ENCODE peak calls at places on chromosomes 11 and 22, in five cellular contexts. Y, S, W, F and O are unnamed samples.
A peak's percentile ranks its signal among the peaks of the same experiment; 100 is the strongest.

GRCh38 chr11:118002541-118003019 is 16.4 kb downstream of the IL10RA start:
- DNase-seq in Y (no peak), S (no peak), W (no peak), F (no peak), O (no peak)

GRCh38 chr11:36156486-36157150 is 132.6 kb downstream of the COMMD9 start:
- DNase-seq in Y (no peak), S (no peak), W (no peak), F (no peak), O (no peak)

GRCh38 chr11:77411238-77411637 is 62.7 kb downstream of the PAK1 start:
- DNase-seq in Y (peak; percentile 20), S (no peak), W (no peak), F (no peak), O (peak; percentile 26)

GRCh38 chr11:108873305-108873704 is 208.4 kb downstream of the DDX10 start:
- DNase-seq in Y (no peak), S (no peak), W (no peak), F (no peak), O (no peak)

GRCh38 chr11:99449345-99449744 is 428.6 kb downstream of the CNTN5 start:
- DNase-seq in Y (no peak), S (no peak), W (no peak), F (no peak), O (no peak)

GRCh38 chr11:75432911-75433321 is at the start of gene KLHL35:
- DNase-seq in Y (no peak), S (no peak), W (no peak), F (no peak), O (no peak)

GRCh38 chr11:7967097-7967496 is 1.9 kb upstream of the NLRP10 start:
- DNase-seq in Y (no peak), S (no peak), W (no peak), F (no peak), O (no peak)

GRCh38 chr11:94521684-94522083 is 9.4 kb downstream of the C11orf97 start:
- DNase-seq in Y (no peak), S (no peak), W (no peak), F (no peak), O (no peak)

GRCh38 chr11:87368876-87369480 is 331.2 kb downstream of the TMEM135 start:
- DNase-seq in Y (no peak), S (no peak), W (no peak), F (no peak), O (no peak)

GRCh38 chr11:128553662-128554392 is 33.5 kb downstream of the ETS1 start:
- DNase-seq in Y (no peak), S (no peak), W (no peak), F (no peak), O (no peak)

GRCh38 chr11:92854952-92855351 is 114.5 kb upstream of the MTNR1B start:
- DNase-seq in Y (no peak), S (no peak), W (no peak), F (no peak), O (no peak)

GRCh38 chr11:103988595-103988969 is 47.9 kb upstream of the DDI1 start:
- DNase-seq in Y (no peak), S (no peak), W (no peak), F (no peak), O (no peak)

GRCh38 chr11:10522921-10523320 is 18.1 kb downstream of the RNF141 start:
- DNase-seq in Y (no peak), S (no peak), W (no peak), F (no peak), O (no peak)

GRCh38 chr11:5242933-5243844 is 6.5 kb downstream of the HBG1 start:
- DNase-seq in Y (no peak), S (no peak), W (no peak), F (no peak), O (no peak)

GRCh38 chr11:76215946-76216345 is 9.6 kb upstream of the WNT11 start:
- DNase-seq in Y (peak; percentile 64), S (no peak), W (no peak), F (no peak), O (no peak)

GRCh38 chr11:15886866-15887265 is 469.5 kb downstream of the SOX6 start:
- DNase-seq in Y (no peak), S (no peak), W (no peak), F (no peak), O (no peak)

GRCh38 chr22:25566812-25567211 is 2.3 kb downstream of the GRK3 start:
- DNase-seq in Y (no peak), S (no peak), W (no peak), F (no peak), O (no peak)
- TF ChIP-seq POLR2A in Y (no peak), S (no peak), W (no peak), F (no peak), O (no peak)

GRCh38 chr11:122202161-122202950 is 86.3 kb upstream of the BLID start:
- DNase-seq in Y (no peak), S (peak; percentile 21), W (no peak), F (peak; percentile 19), O (no peak)
- H3K4me3 ChIP-seq in Y (peak overlapping the region; percentile 34), S (peak overlapping the region; percentile 52), W (peak overlapping the region; percentile 32), F (peak overlapping the region; percentile 27), O (no peak overlapping the region)

DNA sequence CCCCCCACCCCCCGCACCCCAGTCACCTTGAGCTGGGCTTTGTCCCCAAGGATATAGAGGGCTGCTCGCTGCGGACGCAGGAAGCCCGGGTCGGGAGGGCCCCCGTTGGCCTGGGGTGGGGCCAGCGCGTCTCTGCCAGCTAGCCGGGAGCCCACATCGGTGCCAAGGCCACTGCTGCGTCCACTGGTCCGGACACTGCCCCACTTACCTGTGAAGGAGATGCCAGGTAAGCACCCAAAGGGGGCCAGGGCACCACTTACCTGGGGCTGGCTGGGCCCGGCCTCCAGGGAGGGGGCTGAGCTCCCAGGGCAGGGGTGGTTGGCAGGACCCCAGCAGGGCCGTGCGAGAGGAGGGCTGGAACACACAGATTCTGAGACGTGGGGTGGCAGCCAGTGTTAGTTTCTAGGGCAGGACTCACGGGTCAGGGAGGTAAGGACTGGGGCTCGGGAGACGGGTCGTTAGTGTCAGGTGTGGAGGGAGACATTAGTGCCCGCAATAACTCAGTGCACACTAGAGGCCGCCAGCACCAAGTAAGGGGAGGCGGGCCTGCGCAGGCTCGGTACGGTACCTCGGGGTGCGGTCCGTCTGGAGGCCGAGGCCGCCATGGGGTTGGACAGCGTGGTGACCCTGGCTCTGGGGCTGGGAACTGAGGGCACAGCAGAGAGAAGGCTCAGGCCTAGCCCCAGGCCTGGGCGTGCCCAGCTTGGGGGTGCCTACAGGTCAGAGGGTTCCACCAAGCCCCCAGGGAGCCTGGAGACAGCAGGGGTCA is 18.2 kb downstream of the SBF1 start:
- DNase-seq in Y (no peak), S (no peak), W (no peak), F (no peak), O (no peak)
- TF ChIP-seq CTCF in Y (no peak), S (no peak), W (no peak), F (no peak), O (no peak)

DNA sequence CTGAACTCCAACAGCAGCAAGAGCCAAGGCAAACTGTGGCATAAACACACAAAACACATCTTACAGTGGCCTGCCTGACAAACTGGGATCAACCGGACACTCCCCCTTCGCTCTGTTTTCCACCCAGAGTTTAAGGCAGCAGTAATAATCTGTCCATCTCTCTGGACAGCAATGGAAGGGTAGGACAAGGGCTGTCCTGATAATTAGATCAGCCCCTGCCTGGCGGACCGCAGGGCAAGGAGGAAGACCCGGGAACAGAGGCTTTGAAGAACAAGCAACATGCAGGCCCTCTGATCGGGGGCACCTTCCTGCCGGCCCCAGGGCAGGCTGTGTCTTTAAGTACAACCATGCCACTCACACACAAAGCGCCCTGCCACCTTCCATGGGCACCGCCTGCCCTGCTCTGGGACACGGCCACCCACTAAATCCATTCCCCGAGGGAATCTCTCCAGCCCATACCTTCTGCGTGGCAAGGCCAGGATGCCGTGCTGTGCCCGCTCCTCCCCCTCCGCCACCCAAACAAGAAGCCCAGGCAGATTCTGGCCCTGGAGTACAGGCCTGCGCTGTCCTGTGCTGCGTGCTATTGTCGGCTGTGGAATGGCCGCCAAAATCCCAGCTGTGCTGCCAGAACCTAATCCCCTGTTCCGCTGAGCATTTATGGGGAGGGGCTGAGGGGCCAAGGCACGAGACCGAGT is 38.8 kb downstream of the NUMA1 start:
- DNase-seq in Y (peak; percentile 83), S (peak; percentile 42), W (peak; percentile 82), F (peak; percentile 66), O (peak; percentile 73)
- TF ChIP-seq POLR2A in Y (peak; percentile 40), S (no peak), W (no peak), F (peak; percentile 36), O (no peak)

GRCh38 chr22:39529487-39529851 is 3.1 kb downstream of the RPS19BP1 start:
- DNase-seq in Y (no peak), S (no peak), W (no peak), F (no peak), O (no peak)
- H3K4me3 ChIP-seq in Y (no peak overlapping the region), S (no peak overlapping the region), W (no peak overlapping the region), F (no peak overlapping the region), O (no peak overlapping the region)

GRCh38 chr11:59102259-59102765 is 4.7 kb upstream of the FAM111B start:
- DNase-seq in Y (peak; percentile 52), S (peak; percentile 26), W (peak; percentile 35), F (peak; percentile 34), O (peak; percentile 32)
- TF ChIP-seq CTCF in Y (peak; percentile 12), S (no peak), W (peak; percentile 10), F (peak; percentile 29), O (no peak)

GRCh38 chr22:20867179-20868099 is 8.6 kb downstream of the SNAP29 start:
- DNase-seq in Y (peak; percentile 52), S (peak; percentile 20), W (no peak), F (peak; percentile 76), O (peak; percentile 62)
- TF ChIP-seq POLR2A in Y (no peak), S (no peak), W (no peak), F (peak; percentile 84), O (no peak)